ENCODE peak calls at places on chromosomes 13 and 19, in ten cellular contexts. E is GM12865, O is left lung, F is body of pancreas, H is astrocyte of the spinal cord, R is lung, K is Panc1, U is heart right ventricle, Q is left ventricle myocardium inferior, A is A549. L is an unnamed sample.
A peak's percentile ranks its signal among the peaks of the same experiment; 100 is the strongest.

GRCh38 chr13:28568286-28568685 is 73.4 kb upstream of the FLT1 start:
- DNase-seq in E (peak; percentile 29), O (no peak), F (peak; percentile 94), H (no peak), R (peak; percentile 40), K (no peak), U (peak; percentile 71), Q (peak; percentile 76), A (no peak), L (no peak)

GRCh38 chr13:54367639-54368271 is 1339.1 kb downstream of the OLFM4 start:
- DNase-seq in E (no peak), O (no peak), F (peak; percentile 31), H (no peak), R (no peak), K (no peak), U (no peak), Q (no peak), A (no peak), L (no peak)

GRCh38 chr19:39137131-39137530 is 11.5 kb downstream of the PAK4 start:
- DNase-seq in E (no peak), O (peak; percentile 34), F (no peak), H (no peak), R (no peak), K (no peak), U (no peak), Q (no peak), A (no peak), L (no peak)

GRCh38 chr13:50071399-50071798 is 56.2 kb downstream of the KCNRG start:
- DNase-seq in E (no peak), O (no peak), F (peak; percentile 9), H (peak; percentile 42), R (no peak), K (no peak), U (no peak), Q (no peak), A (no peak), L (no peak)

GRCh38 chr13:50200988-50201387 is 185.7 kb downstream of the KCNRG start:
- DNase-seq in E (no peak), O (no peak), F (peak; percentile 17), H (no peak), R (no peak), K (no peak), U (no peak), Q (no peak), A (no peak), L (no peak)

GRCh38 chr13:25920277-25920676 is 131.5 kb downstream of the SHISA2 start:
- DNase-seq in E (no peak), O (no peak), F (no peak), H (no peak), R (no peak), K (no peak), U (no peak), Q (no peak), A (no peak), L (no peak)

GRCh38 chr19:7618771-7619510 is 10.4 kb downstream of the XAB2 start:
- DNase-seq in E (no peak), O (peak; percentile 92), F (peak; percentile 98), H (no peak), R (peak; percentile 92), K (no peak), U (no peak), Q (no peak), A (no peak), L (no peak)

GRCh38 chr13:25292301-25292700 is 5.0 kb upstream of the MTMR6 start:
- DNase-seq in E (no peak), O (no peak), F (no peak), H (peak; percentile 35), R (no peak), K (no peak), U (no peak), Q (no peak), A (no peak), L (peak; percentile 34)

DNA sequence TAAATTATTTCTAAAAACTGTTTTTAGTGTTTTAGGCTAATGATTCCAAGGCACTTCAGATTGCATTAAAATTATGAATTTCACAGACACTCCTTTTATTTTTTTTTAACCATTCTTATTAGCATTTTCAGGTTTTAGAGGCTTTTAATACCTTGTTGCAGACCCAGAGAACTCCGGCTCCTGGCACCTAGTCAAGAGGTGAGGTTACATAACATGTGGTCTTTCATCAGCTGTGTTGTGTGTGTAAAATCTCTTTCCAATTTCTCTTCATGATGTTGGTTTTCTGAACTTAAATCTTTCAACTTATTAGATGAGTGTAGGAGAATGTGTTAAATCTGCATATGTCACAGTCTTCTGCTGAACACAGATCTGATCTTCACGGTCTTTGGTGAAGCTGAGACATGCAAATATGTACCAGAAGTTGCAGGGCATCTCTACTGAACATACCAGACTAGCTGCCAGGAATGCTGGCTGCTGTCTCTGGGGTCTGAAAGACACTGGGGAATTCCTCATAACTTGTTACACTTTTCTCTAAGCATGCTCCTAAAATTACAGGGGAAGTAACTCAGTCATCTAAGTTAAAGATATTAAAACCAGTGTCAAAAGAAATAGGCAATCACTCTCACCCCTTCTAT is 1165.3 kb downstream of the EFNB2 start:
- DNase-seq in E (no peak), O (no peak), F (no peak), H (no peak), R (no peak), K (no peak), U (no peak), Q (no peak), A (no peak), L (no peak)
- TF ChIP-seq CTCF in E (no peak), O (no peak), F (no peak), H (no peak), R (no peak), K (no peak), U (no peak), Q (no peak), A (no peak), L (no peak)

GRCh38 chr19:41868120-41868988 is 8.3 kb downstream of the RPS19 start:
- DNase-seq in E (no peak), O (no peak), F (no peak), H (no peak), R (peak; percentile 71), K (no peak), U (no peak), Q (no peak), A (no peak), L (no peak)

GRCh38 chr19:41871573-41872383 is 5.3 kb upstream of the CD79A start:
- DNase-seq in E (peak; percentile 93), O (no peak), F (no peak), H (no peak), R (no peak), K (no peak), U (peak; percentile 37), Q (peak; percentile 23), A (peak; percentile 56), L (no peak)

GRCh38 chr19:41868989-41869300 is 8.1 kb upstream of the CD79A start:
- DNase-seq in E (no peak), O (no peak), F (no peak), H (no peak), R (no peak), K (no peak), U (no peak), Q (no peak), A (no peak), L (no peak)

GRCh38 chr19:41870401-41870873 is 6.6 kb upstream of the CD79A start:
- DNase-seq in E (no peak), O (no peak), F (no peak), H (peak; percentile 24), R (peak; percentile 34), K (no peak), U (no peak), Q (no peak), A (peak; percentile 65), L (no peak)

GRCh38 chr19:41869374-41869955 is 7.6 kb upstream of the CD79A start:
- DNase-seq in E (no peak), O (no peak), F (no peak), H (no peak), R (no peak), K (no peak), U (no peak), Q (no peak), A (no peak), L (no peak)
- H3K4me3 ChIP-seq in E (no peak overlapping the region), O (no peak overlapping the region), F (no peak overlapping the region), H (no peak overlapping the region), R (no peak overlapping the region), K (no peak overlapping the region), U (no peak overlapping the region), Q (no peak overlapping the region), A (no peak overlapping the region), L (no peak overlapping the region)

DNA sequence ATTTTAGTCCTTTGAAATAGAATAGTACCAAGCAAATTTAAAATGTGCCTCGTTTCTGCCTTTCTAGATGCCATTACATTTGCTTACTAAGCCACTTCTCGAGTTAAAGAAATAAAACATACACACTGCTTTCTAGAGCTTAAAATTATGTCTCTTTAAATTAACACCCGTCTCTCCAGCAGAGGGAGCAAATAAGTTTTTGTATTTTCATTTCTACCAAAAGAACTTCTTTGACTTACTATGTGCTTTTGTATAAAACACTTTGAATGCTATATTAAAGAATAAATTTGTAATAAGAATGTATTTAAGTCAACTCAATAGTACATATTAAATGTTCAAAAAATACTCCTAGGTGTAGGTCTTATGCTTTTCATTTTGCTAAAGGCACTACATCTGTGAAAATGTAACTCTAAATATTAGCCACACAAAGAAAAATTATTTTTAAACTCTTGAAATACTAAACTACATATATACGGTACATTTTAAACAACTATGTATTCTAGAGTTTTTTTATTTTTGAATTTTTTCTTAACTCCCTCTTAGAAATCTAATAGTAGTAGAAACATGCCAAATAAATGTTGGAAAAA is 269.3 kb upstream of the MIR17HG start:
- DNase-seq in E (no peak), O (no peak), F (no peak), H (peak; percentile 22), R (no peak), K (no peak), U (no peak), Q (no peak), A (peak; percentile 1), L (no peak)
- TF ChIP-seq CTCF in E (peak; percentile 6), O (peak; percentile 24), F (peak; percentile 29), H (peak; percentile 33), R (no peak), K (peak; percentile 45), U (no peak), Q (peak; percentile 43), A (peak; percentile 30), L (peak; percentile 28)

GRCh38 chr19:3013261-3013725 is 15.8 kb downstream of the TLE2 start:
- DNase-seq in E (no peak), O (no peak), F (peak; percentile 41), H (no peak), R (no peak), K (no peak), U (no peak), Q (no peak), A (no peak), L (no peak)

GRCh38 chr19:3017923-3018322 is 11.2 kb downstream of the TLE2 start:
- DNase-seq in E (no peak), O (no peak), F (no peak), H (no peak), R (no peak), K (no peak), U (no peak), Q (no peak), A (no peak), L (no peak)

GRCh38 chr19:3012522-3013260 is 16.4 kb downstream of the TLE2 start:
- DNase-seq in E (no peak), O (no peak), F (no peak), H (no peak), R (no peak), K (no peak), U (no peak), Q (no peak), A (no peak), L (no peak)

GRCh38 chr19:3014135-3014534 is 14.9 kb downstream of the TLE2 start:
- DNase-seq in E (no peak), O (no peak), F (no peak), H (no peak), R (no peak), K (no peak), U (no peak), Q (no peak), A (no peak), L (no peak)

GRCh38 chr19:3015126-3016057 is 13.7 kb downstream of the TLE2 start:
- DNase-seq in E (no peak), O (no peak), F (no peak), H (no peak), R (no peak), K (no peak), U (no peak), Q (no peak), A (no peak), L (no peak)
- H3K4me3 ChIP-seq in E (no peak overlapping the region), O (no peak overlapping the region), F (no peak overlapping the region), H (no peak overlapping the region), R (no peak overlapping the region), K (no peak overlapping the region), U (no peak overlapping the region), Q (no peak overlapping the region), A (no peak overlapping the region), L (no peak overlapping the region)